ENCODE peak calls at places on chromosomes 1 and 21, in six cellular contexts. F is B cell; E is stimulated activated CD8-positive, alpha-beta memory T cell treated with anti-CD3 and anti-CD28 coated beads, Interleukin-2, amount 100 ng/mL, for 48 hours; Q is iPS-NIHi11; R is NCI-H2227 treated with DMSO at 0.1 percent for 48 hours; A is GM13977. G is an unnamed sample.

GRCh38 chr21:24824209-24824608 is 783.1 kb downstream of the MRPL39 start:
- DNase-seq in F (no peak), E (no peak), Q (no peak), R (no peak), A (no peak), G (no peak)

GRCh38 chr1:198174297-198174696 is 17.5 kb downstream of the NEK7 start:
- DNase-seq in F (no peak), E (no peak), Q (no peak), R (no peak), A (no peak), G (no peak)

GRCh38 chr1:56676571-56677035 is 31.5 kb downstream of the PRKAA2 start:
- DNase-seq in F (no peak), E (no peak), Q (no peak), R (no peak), A (no peak), G (no peak)

GRCh38 chr1:204685236-204686006 is at the start of gene LRRN2:
- DNase-seq in F (no peak), E (no peak), Q (peak), R (peak), A (no peak), G (no peak)

GRCh38 chr1:167474191-167474641 is 44.1 kb downstream of the CD247 start:
- DNase-seq in F (no peak), E (peak), Q (no peak), R (no peak), A (no peak), G (no peak)

GRCh38 chr1:185157599-185158469 is 867 bp downstream of the SWT1 start:
- DNase-seq in F (no peak), E (no peak), Q (no peak), R (peak), A (no peak), G (no peak)

GRCh38 chr1:42680921-42681683 is 1.1 kb upstream of the YBX1 start:
- DNase-seq in F (peak), E (no peak), Q (no peak), R (peak), A (no peak), G (no peak)

GRCh38 chr1:31595836-31596736 is 19.8 kb downstream of the TINAGL1 start:
- DNase-seq in F (peak), E (no peak), Q (no peak), R (no peak), A (peak), G (no peak)

GRCh38 chr1:45769261-45769932 is 18.9 kb upstream of the IPP start:
- DNase-seq in F (no peak), E (no peak), Q (peak), R (no peak), A (no peak), G (no peak)

GRCh38 chr21:26977741-26978140 is 10.9 kb upstream of the ADAMTS5 start:
- DNase-seq in F (no peak), E (no peak), Q (no peak), R (no peak), A (no peak), G (no peak)